ENCODE peak calls at places on chromosome 20, in seven cellular contexts. B, K, Q, Y, W, M and Z are unnamed samples.

GRCh38 chr20:13200767-13201500 is 20.1 kb upstream of the ISM1 start:
- DNase-seq in B (no peak), K (no peak), Q (no peak), Y (no peak), W (no peak), M (no peak), Z (no peak)

GRCh38 chr20:24773751-24774201 is 175.3 kb upstream of the CST7 start:
- DNase-seq in B (peak; percentile 17), K (no peak), Q (no peak), Y (no peak), W (no peak), M (no peak), Z (no peak)

GRCh38 chr20:32018269-32019155 is 8.3 kb downstream of the CCM2L start:
- DNase-seq in B (no peak), K (peak; percentile 60), Q (peak; percentile 33), Y (no peak), W (peak; percentile 70), M (peak; percentile 94), Z (peak; percentile 64)

GRCh38 chr20:49610701-49611538 is 43.0 kb upstream of the PTGIS start:
- DNase-seq in B (peak; percentile 31), K (peak; percentile 88), Q (peak; percentile 80), Y (peak; percentile 93), W (peak; percentile 72), M (peak; percentile 90), Z (peak; percentile 63)

GRCh38 chr20:16020971-16021370 is 552.3 kb downstream of the KIF16B start:
- DNase-seq in B (peak; percentile 57), K (no peak), Q (no peak), Y (no peak), W (no peak), M (no peak), Z (no peak)

GRCh38 chr20:6976535-6976934 is 209.0 kb downstream of the BMP2 start:
- DNase-seq in B (no peak), K (no peak), Q (no peak), Y (no peak), W (no peak), M (no peak), Z (no peak)

GRCh38 chr20:50283922-50284810 is 93.5 kb downstream of the CEBPB start:
- DNase-seq in B (peak; percentile 64), K (no peak), Q (peak; percentile 57), Y (no peak), W (no peak), M (no peak), Z (no peak)

GRCh38 chr20:52999040-52999439 is 26.9 kb downstream of the TSHZ2 start:
- DNase-seq in B (no peak), K (no peak), Q (no peak), Y (no peak), W (no peak), M (no peak), Z (no peak)

GRCh38 chr20:51221791-51222408 is 199.0 kb upstream of the KCNG1 start:
- DNase-seq in B (peak; percentile 10), K (no peak), Q (no peak), Y (no peak), W (no peak), M (peak; percentile 9), Z (no peak)

GRCh38 chr20:40706977-40707582 is 18.0 kb upstream of the MAFB start:
- DNase-seq in B (no peak), K (no peak), Q (no peak), Y (no peak), W (no peak), M (peak; percentile 25), Z (no peak)

GRCh38 chr20:62830251-62830650 is 13.4 kb downstream of the COL9A3 start:
- DNase-seq in B (no peak), K (peak; percentile 20), Q (no peak), Y (no peak), W (no peak), M (no peak), Z (no peak)

GRCh38 chr20:34211591-34211990 is 29.6 kb upstream of the ASIP start:
- DNase-seq in B (peak; percentile 9), K (no peak), Q (no peak), Y (no peak), W (no peak), M (no peak), Z (no peak)

GRCh38 chr20:57618091-57618765 is 2.0 kb downstream of the ZBP1 start:
- DNase-seq in B (no peak), K (peak; percentile 29), Q (peak; percentile 67), Y (peak; percentile 48), W (no peak), M (no peak), Z (no peak)

GRCh38 chr20:43448748-43449535 is 8.8 kb upstream of the SRSF6 start:
- DNase-seq in B (peak; percentile 26), K (no peak), Q (peak; percentile 33), Y (no peak), W (no peak), M (peak; percentile 43), Z (no peak)

GRCh38 chr20:5848711-5849505 is 98.7 kb downstream of the SHLD1 start:
- DNase-seq in B (peak; percentile 72), K (no peak), Q (no peak), Y (no peak), W (no peak), M (no peak), Z (no peak)

GRCh38 chr20:57381596-57382503 is 9.3 kb upstream of the RBM38 start:
- DNase-seq in B (peak; percentile 54), K (peak; percentile 86), Q (peak; percentile 86), Y (peak; percentile 95), W (peak; percentile 81), M (peak; percentile 87), Z (peak; percentile 84)

GRCh38 chr20:31674895-31675827 is 37.4 kb downstream of the COX4I2 start:
- DNase-seq in B (peak; percentile 96), K (peak; percentile 65), Q (peak; percentile 72), Y (peak; percentile 89), W (peak; percentile 75), M (no peak), Z (peak; percentile 41)

GRCh38 chr20:37680420-37680819 is 13.4 kb upstream of the CTNNBL1 start:
- DNase-seq in B (peak; percentile 33), K (no peak), Q (no peak), Y (no peak), W (no peak), M (no peak), Z (no peak)

GRCh38 chr20:38298768-38299288 is 5.1 kb upstream of the BPI start:
- DNase-seq in B (peak; percentile 44), K (peak; percentile 83), Q (peak; percentile 61), Y (peak; percentile 96), W (peak; percentile 74), M (no peak), Z (peak; percentile 75)

GRCh38 chr20:38875170-38875993 is 50.8 kb upstream of the FAM83D start:
- DNase-seq in B (no peak), K (no peak), Q (no peak), Y (peak; percentile 63), W (no peak), M (no peak), Z (peak; percentile 15)

GRCh38 chr20:10747019-10747418 is 73.2 kb upstream of the JAG1 start:
- DNase-seq in B (no peak), K (no peak), Q (no peak), Y (no peak), W (peak; percentile 20), M (no peak), Z (peak; percentile 13)